ENCODE peak calls at places on chromosome 7, in nine cellular contexts. M is amniotic stem cell; P is B cell; I is iris pigment epithelial cell; B is NCI-H1092 treated with DMSO at 0.1 percent for 48 hours; F is AG04449; Z is stimulated activated CD8-positive, alpha-beta memory T cell treated with anti-CD3 and anti-CD28 coated beads, Interleukin-2, amount 100 ng/mL, for 1 hour; L is A549; T is retinal pigment epithelial cell. C is an unnamed sample.

GRCh38 chr7:66953044-66953427 is 32.0 kb downstream of the TMEM248 start:
- DNase-seq in M (no peak), P (no peak), I (no peak), B (no peak), F (no peak), Z (no peak), L (no peak), T (no peak), C (no peak)

GRCh38 chr7:585229-585711 is 65.6 kb upstream of the PDGFA start:
- DNase-seq in M (no peak), P (no peak), I (peak), B (no peak), F (no peak), Z (no peak), L (no peak), T (no peak), C (no peak)

GRCh38 chr7:68364871-68365625 is 1233.2 kb upstream of the AUTS2 start:
- DNase-seq in M (no peak), P (no peak), I (no peak), B (no peak), F (no peak), Z (no peak), L (no peak), T (peak), C (no peak)

GRCh38 chr7:12731214-12731656 is 43.8 kb downstream of the ARL4A start:
- DNase-seq in M (no peak), P (no peak), I (peak), B (no peak), F (no peak), Z (no peak), L (peak), T (no peak), C (no peak)

GRCh38 chr7:158042156-158042880 is 545.3 kb downstream of the PTPRN2 start:
- DNase-seq in M (no peak), P (no peak), I (no peak), B (no peak), F (no peak), Z (no peak), L (no peak), T (no peak), C (no peak)

GRCh38 chr7:150410131-150410530 is 31.0 kb downstream of the ZNF775 start:
- DNase-seq in M (no peak), P (no peak), I (no peak), B (no peak), F (no peak), Z (no peak), L (no peak), T (no peak), C (no peak)

GRCh38 chr7:86953219-86953618 is 106.2 kb downstream of the ELAPOR2 start:
- DNase-seq in M (no peak), P (no peak), I (no peak), B (no peak), F (no peak), Z (no peak), L (no peak), T (no peak), C (no peak)

GRCh38 chr7:68679456-68680234 is 918.6 kb upstream of the AUTS2 start:
- DNase-seq in M (no peak), P (no peak), I (no peak), B (peak), F (no peak), Z (no peak), L (no peak), T (no peak), C (no peak)

GRCh38 chr7:124027236-124027635 is 5.6 kb downstream of the TMEM229A start:
- DNase-seq in M (no peak), P (no peak), I (no peak), B (no peak), F (no peak), Z (no peak), L (no peak), T (no peak), C (no peak)

GRCh38 chr7:24668922-24669635 is 88.2 kb downstream of the GSDME start:
- DNase-seq in M (no peak), P (no peak), I (peak), B (no peak), F (no peak), Z (no peak), L (peak), T (no peak), C (no peak)

GRCh38 chr7:97845622-97846203 is 26.5 kb downstream of the ASNS start:
- DNase-seq in M (no peak), P (no peak), I (peak), B (peak), F (no peak), Z (no peak), L (peak), T (peak), C (no peak)

GRCh38 chr7:14604606-14605005 is 297.9 kb downstream of the DGKB start:
- DNase-seq in M (no peak), P (no peak), I (peak), B (no peak), F (no peak), Z (no peak), L (no peak), T (no peak), C (no peak)

GRCh38 chr7:45567713-45568112 is 6.5 kb upstream of the ADCY1 start:
- DNase-seq in M (no peak), P (no peak), I (no peak), B (no peak), F (no peak), Z (no peak), L (no peak), T (no peak), C (no peak)

GRCh38 chr7:3089493-3089892 is 45.8 kb upstream of the CARD11 start:
- DNase-seq in M (no peak), P (no peak), I (no peak), B (no peak), F (no peak), Z (no peak), L (peak), T (no peak), C (no peak)

GRCh38 chr7:80841566-80842478 is 77.0 kb downstream of the SEMA3C start:
- DNase-seq in M (no peak), P (no peak), I (peak), B (no peak), F (no peak), Z (no peak), L (no peak), T (no peak), C (no peak)

GRCh38 chr7:44240983-44241510 is 40.3 kb downstream of the YKT6 start:
- DNase-seq in M (peak), P (peak), I (peak), B (peak), F (peak), Z (no peak), L (peak), T (peak), C (peak)

GRCh38 chr7:39413866-39414668 is 152.1 kb upstream of the YAE1 start:
- DNase-seq in M (no peak), P (peak), I (peak), B (peak), F (no peak), Z (no peak), L (peak), T (no peak), C (no peak)

GRCh38 chr7:100584677-100585510 is 1.0 kb downstream of the LRCH4 start:
- DNase-seq in M (peak), P (no peak), I (peak), B (no peak), F (no peak), Z (no peak), L (peak), T (no peak), C (no peak)

GRCh38 chr7:26238004-26238403 is 36.5 kb downstream of the CBX3 start:
- DNase-seq in M (no peak), P (no peak), I (no peak), B (no peak), F (no peak), Z (no peak), L (no peak), T (no peak), C (no peak)

GRCh38 chr7:65269150-65269856 is 104.4 kb upstream of the ZNF92 start:
- DNase-seq in M (no peak), P (no peak), I (peak), B (peak), F (no peak), Z (no peak), L (peak), T (peak), C (no peak)

GRCh38 chr7:33862946-33863814 is 42.2 kb upstream of the BMPER start:
- DNase-seq in M (no peak), P (no peak), I (no peak), B (no peak), F (no peak), Z (no peak), L (no peak), T (no peak), C (no peak)